ENCODE peak calls at places on chromosomes 12 and 14, in five cellular contexts. S is NCI-H226; C is NCI-H345; X is nephron progenitor cell; W is activated CD4-positive, alpha-beta T cell treated with anti-CD3 and anti-CD28 coated beads for 1 hour. R is an unnamed sample.

GRCh38 chr14:64992328-64992885 is 5.7 kb downstream of the FNTB start:
- DNase-seq in S (no peak), C (no peak), X (no peak), W (no peak), R (no peak)

GRCh38 chr12:6613776-6614512 is 6.8 kb upstream of the CHD4 start:
- DNase-seq in S (peak; percentile 98), C (peak; percentile 97), X (peak; percentile 88), W (no peak), R (no peak)

GRCh38 chr12:119423285-119423684 is 88.8 kb downstream of the CCDC60 start:
- DNase-seq in S (no peak), C (no peak), X (peak; percentile 8), W (no peak), R (no peak)

GRCh38 chr14:82388488-82388887 is 854.8 kb upstream of the SEL1L start:
- DNase-seq in S (no peak), C (no peak), X (no peak), W (no peak), R (no peak)

GRCh38 chr12:103782399-103782798 is 58.6 kb downstream of the NT5DC3 start:
- DNase-seq in S (no peak), C (no peak), X (no peak), W (no peak), R (no peak)

GRCh38 chr12:100733817-100734593 is 60.6 kb upstream of the ANO4 start:
- DNase-seq in S (no peak), C (peak; percentile 50), X (no peak), W (no peak), R (no peak)

GRCh38 chr14:61568572-61569011 is 126.7 kb upstream of the HIF1A start:
- DNase-seq in S (no peak), C (peak; percentile 67), X (peak; percentile 34), W (peak; percentile 37), R (peak; percentile 48)

GRCh38 chr12:47730341-47730744 is 5.1 kb upstream of the ENDOU start:
- DNase-seq in S (peak; percentile 75), C (no peak), X (no peak), W (no peak), R (no peak)

GRCh38 chr12:50914872-50915484 is 37.4 kb upstream of the HIGD1C start:
- DNase-seq in S (no peak), C (no peak), X (no peak), W (no peak), R (no peak)

GRCh38 chr12:14264777-14265176 is 100.7 kb upstream of the ATF7IP start:
- DNase-seq in S (peak; percentile 26), C (no peak), X (no peak), W (no peak), R (no peak)

GRCh38 chr12:77980782-77981181 is 150.1 kb downstream of the NAV3 start:
- DNase-seq in S (peak; percentile 86), C (no peak), X (no peak), W (no peak), R (no peak)

GRCh38 chr12:12442548-12443071 is 85.7 kb downstream of the BORCS5 start:
- DNase-seq in S (peak; percentile 55), C (no peak), X (no peak), W (no peak), R (no peak)

GRCh38 chr14:49944501-49944900 is 51.6 kb downstream of the ARF6 start:
- DNase-seq in S (no peak), C (no peak), X (no peak), W (no peak), R (no peak)

GRCh38 chr12:120955232-120955631 is 23.1 kb upstream of the HNF1A start:
- DNase-seq in S (no peak), C (no peak), X (no peak), W (no peak), R (no peak)

GRCh38 chr14:22220427-22220826 is 368.6 kb downstream of the DAD1 start:
- DNase-seq in S (no peak), C (no peak), X (no peak), W (no peak), R (no peak)

GRCh38 chr12:123990512-123990911 is 17.5 kb downstream of the ZNF664 start:
- DNase-seq in S (no peak), C (no peak), X (no peak), W (no peak), R (no peak)

GRCh38 chr12:54497883-54498282 is 331 bp downstream of the NCKAP1L start:
- DNase-seq in S (no peak), C (no peak), X (no peak), W (no peak), R (no peak)

GRCh38 chr14:67251573-67252226 is 10.5 kb downstream of the PALS1 start:
- DNase-seq in S (peak; percentile 78), C (no peak), X (no peak), W (no peak), R (no peak)

GRCh38 chr12:124520258-124520657 is 47.2 kb downstream of the NCOR2 start:
- DNase-seq in S (no peak), C (no peak), X (no peak), W (no peak), R (no peak)

GRCh38 chr12:92290881-92291280 is 145.2 kb upstream of the BTG1 start:
- DNase-seq in S (no peak), C (no peak), X (no peak), W (no peak), R (no peak)

GRCh38 chr12:105825141-105825540 is 313.6 kb downstream of the NUAK1 start:
- DNase-seq in S (no peak), C (no peak), X (no peak), W (no peak), R (no peak)

GRCh38 chr14:105480807-105481801 is 5.6 kb upstream of the CRIP1 start:
- DNase-seq in S (peak; percentile 73), C (peak; percentile 86), X (peak; percentile 95), W (peak; percentile 84), R (peak; percentile 71)

GRCh38 chr14:54803396-54803795 is 99.2 kb downstream of the GCH1 start:
- DNase-seq in S (no peak), C (no peak), X (no peak), W (no peak), R (no peak)

GRCh38 chr12:102406033-102406584 is 74.3 kb downstream of the IGF1 start:
- DNase-seq in S (no peak), C (peak; percentile 99), X (no peak), W (no peak), R (no peak)

GRCh38 chr14:100842799-100843198 is 16.9 kb downstream of the MEG3 start:
- DNase-seq in S (no peak), C (no peak), X (no peak), W (no peak), R (no peak)

GRCh38 chr12:56375598-56376434 is 13.2 kb upstream of the APOF start:
- DNase-seq in S (no peak), C (no peak), X (no peak), W (no peak), R (no peak)

GRCh38 chr14:88995437-88996198 is 171.2 kb downstream of the TTC8 start:
- DNase-seq in S (peak; percentile 88), C (no peak), X (no peak), W (no peak), R (no peak)

GRCh38 chr14:34211732-34212131 is 250.3 kb downstream of the SPTSSA start:
- DNase-seq in S (no peak), C (no peak), X (no peak), W (no peak), R (no peak)

R was measured in stimulated activated CD8-positive, alpha-beta memory T cell treated with anti-CD3 and anti-CD28 coated beads, Interleukin-7, amount 100 ng/mL, for 4 hours.